ENCODE peak calls at places on chromosome 11, in four cellular contexts. T is aorta, E is uterus, I is C1 segment of cervical spinal cord. X is an unnamed sample.
A peak's percentile ranks its signal among the peaks of the same experiment; 100 is the strongest.

GRCh38 chr11:46272816-46273427 is 4.5 kb upstream of the CREB3L1 start:
- DNase-seq in E (peak; percentile 69), I (no peak), T (peak; percentile 82), X (peak; percentile 72)

GRCh38 chr11:85661972-85662664 is 2.8 kb downstream of the CREBZF start:
- DNase-seq in I (no peak), E (no peak), T (no peak), X (no peak)

GRCh38 chr11:57649826-57650738 is at the start of gene YPEL4:
- DNase-seq in E (peak; percentile 69), T (peak; percentile 72), I (peak; percentile 64), X (no peak)

GRCh38 chr11:63536669-63537292 is at the start of gene PLAAT4:
- DNase-seq in E (peak; percentile 46), I (peak; percentile 82), T (peak; percentile 71), X (peak; percentile 50)

GRCh38 chr11:37320921-37321320 is 722.9 kb upstream of the RAG2 start:
- DNase-seq in E (no peak), T (no peak), I (no peak), X (no peak)

GRCh38 chr11:69664103-69664775 is 10.9 kb downstream of the LTO1 start:
- DNase-seq in I (no peak), T (no peak), E (no peak), X (no peak)

GRCh38 chr11:78030429-78031325 is 7.6 kb upstream of the KCTD14 start:
- DNase-seq in I (peak; percentile 88), E (no peak), T (peak; percentile 71), X (peak; percentile 91)

GRCh38 chr11:1564535-1565172 is 7.4 kb downstream of the DUSP8 start:
- DNase-seq in I (peak; percentile 48), E (peak; percentile 78), T (peak; percentile 83), X (peak; percentile 93)

GRCh38 chr11:1310772-1311468 is 1.5 kb upstream of the TOLLIP start:
- DNase-seq in T (no peak), I (no peak), E (no peak), X (no peak)

GRCh38 chr11:129295746-129296145 is 79.9 kb upstream of the BARX2 start:
- DNase-seq in I (no peak), E (no peak), T (no peak), X (no peak)

GRCh38 chr11:126764221-126764620 is 236.3 kb downstream of the KIRREL3 start:
- DNase-seq in I (no peak), T (no peak), E (no peak), X (no peak)

GRCh38 chr11:1271002-1271401 is 38.4 kb downstream of the TOLLIP start:
- DNase-seq in T (no peak), E (no peak), I (no peak), X (no peak)

GRCh38 chr11:12123177-12123576 is 12.8 kb downstream of the MICAL2 start:
- DNase-seq in I (no peak), E (no peak), T (no peak), X (no peak)

GRCh38 chr11:112771847-112772246 is 189.4 kb upstream of the NCAM1 start:
- DNase-seq in T (no peak), E (no peak), I (no peak), X (no peak)

GRCh38 chr11:32279672-32280071 is 155.7 kb downstream of the WT1 start:
- DNase-seq in I (no peak), T (no peak), E (no peak), X (no peak)

GRCh38 chr11:127362754-127363153 is 362.2 kb upstream of the KIRREL3 start:
- DNase-seq in T (no peak), E (no peak), I (no peak), X (no peak)

GRCh38 chr11:35583126-35583525 is 35.1 kb upstream of the FJX1 start:
- DNase-seq in I (no peak), T (no peak), E (no peak), X (no peak)

GRCh38 chr11:134414772-134415765 is 3.0 kb upstream of the B3GAT1 start:
- DNase-seq in T (peak; percentile 38), E (no peak), I (peak; percentile 58), X (no peak)

GRCh38 chr11:33307984-33308383 is 50.8 kb downstream of the HIPK3 start:
- DNase-seq in I (no peak), T (no peak), E (no peak), X (no peak)

GRCh38 chr11:83070878-83071640 is 638 bp downstream of the RAB30 start:
- DNase-seq in T (peak; percentile 68), E (peak; percentile 66), I (peak; percentile 77), X (peak; percentile 52)

GRCh38 chr11:77876045-77876444 is 55.1 kb downstream of the AAMDC start:
- DNase-seq in E (no peak), T (no peak), I (no peak), X (no peak)

GRCh38 chr11:102447193-102447592 is 5.4 kb downstream of the TMEM123 start:
- DNase-seq in E (no peak), T (no peak), I (no peak), X (no peak)

GRCh38 chr11:13109616-13110015 is 100.5 kb downstream of the RASSF10 start:
- DNase-seq in T (no peak), I (no peak), E (no peak), X (no peak)

X was measured in body of pancreas.